ENCODE peak calls at places on chromosomes 1 and 21, in seven cellular contexts. One of them, this sample, is unnamed.

GRCh38 chr1:19007491-19008441 is 51.3 kb upstream of the IFFO2 start:
- DNase-seq in H54: no peak
- DNase-seq in HCT116: no peak
- DNase-seq in tibial nerve: no peak
- DNase-seq in stomach: peak
- DNase-seq in adrenal gland: no peak
- DNase-seq in A549: peak
- DNase-seq in this sample: peak

GRCh38 chr21:37917612-37918011 is 1.4 kb upstream of the KCNJ6 start:
- DNase-seq in H54: no peak
- DNase-seq in adrenal gland: no peak
- DNase-seq in tibial nerve: no peak
- DNase-seq in HCT116: no peak
- DNase-seq in stomach: no peak
- DNase-seq in A549: no peak
- DNase-seq in this sample: no peak

GRCh38 chr1:229408458-229409037 is 25.3 kb downstream of the ACTA1 start:
- DNase-seq in A549: no peak
- DNase-seq in tibial nerve: no peak
- DNase-seq in H54: no peak
- DNase-seq in adrenal gland: peak
- DNase-seq in stomach: no peak
- DNase-seq in HCT116: no peak
- DNase-seq in this sample: no peak

GRCh38 chr1:5658340-5659316 is 333.6 kb downstream of the NPHP4 start:
- DNase-seq in HCT116: peak
- DNase-seq in stomach: no peak
- DNase-seq in A549: no peak
- DNase-seq in adrenal gland: no peak
- DNase-seq in tibial nerve: no peak
- DNase-seq in H54: no peak
- DNase-seq in this sample: no peak

GRCh38 chr1:219066098-219066497 is 107.6 kb upstream of the LYPLAL1 start:
- DNase-seq in H54: no peak
- DNase-seq in A549: no peak
- DNase-seq in HCT116: no peak
- DNase-seq in adrenal gland: no peak
- DNase-seq in stomach: no peak
- DNase-seq in tibial nerve: no peak
- DNase-seq in this sample: no peak

GRCh38 chr1:182278144-182279054 is 113.2 kb downstream of the GLUL start:
- DNase-seq in tibial nerve: no peak
- DNase-seq in adrenal gland: no peak
- DNase-seq in HCT116: no peak
- DNase-seq in A549: no peak
- DNase-seq in H54: no peak
- DNase-seq in stomach: no peak
- DNase-seq in this sample: no peak

GRCh38 chr1:231544943-231545592 is 16.6 kb downstream of the TSNAX start:
- DNase-seq in HCT116: no peak
- DNase-seq in tibial nerve: no peak
- DNase-seq in stomach: no peak
- DNase-seq in A549: no peak
- DNase-seq in H54: no peak
- DNase-seq in adrenal gland: no peak
- DNase-seq in this sample: no peak

GRCh38 chr1:55441474-55441873 is 226.3 kb upstream of the USP24 start:
- DNase-seq in stomach: no peak
- DNase-seq in H54: no peak
- DNase-seq in A549: no peak
- DNase-seq in HCT116: no peak
- DNase-seq in adrenal gland: no peak
- DNase-seq in tibial nerve: no peak
- DNase-seq in this sample: no peak

GRCh38 chr1:208007938-208008342 is 97.0 kb upstream of the CD34 start:
- DNase-seq in adrenal gland: no peak
- DNase-seq in tibial nerve: no peak
- DNase-seq in HCT116: no peak
- DNase-seq in stomach: no peak
- DNase-seq in H54: no peak
- DNase-seq in A549: no peak
- DNase-seq in this sample: no peak

GRCh38 chr21:31182231-31183129 is 144.2 kb upstream of the KRTAP19-8 start:
- DNase-seq in adrenal gland: no peak
- DNase-seq in H54: no peak
- DNase-seq in A549: no peak
- DNase-seq in stomach: no peak
- DNase-seq in tibial nerve: no peak
- DNase-seq in HCT116: no peak
- DNase-seq in this sample: no peak
- TF ChIP-seq POLR2A in adrenal gland: no peak
- TF ChIP-seq POLR2A in H54: no peak
- TF ChIP-seq POLR2A in A549: no peak
- TF ChIP-seq POLR2A in stomach: no peak
- TF ChIP-seq POLR2A in tibial nerve: no peak
- TF ChIP-seq POLR2A in HCT116: no peak
- TF ChIP-seq POLR2A in this sample: no peak

GRCh38 chr1:27029517-27029916 is 16.9 kb upstream of the TENT5B start:
- DNase-seq in stomach: no peak
- DNase-seq in adrenal gland: no peak
- DNase-seq in H54: no peak
- DNase-seq in HCT116: no peak
- DNase-seq in A549: no peak
- DNase-seq in tibial nerve: no peak
- DNase-seq in this sample: no peak

GRCh38 chr1:27033059-27033746 is 20.6 kb upstream of the TENT5B start:
- DNase-seq in tibial nerve: no peak
- DNase-seq in H54: no peak
- DNase-seq in adrenal gland: no peak
- DNase-seq in stomach: peak
- DNase-seq in A549: no peak
- DNase-seq in HCT116: no peak
- DNase-seq in this sample: no peak

GRCh38 chr1:27032119-27032461 is 19.4 kb upstream of the TENT5B start:
- DNase-seq in adrenal gland: no peak
- DNase-seq in tibial nerve: no peak
- DNase-seq in A549: no peak
- DNase-seq in stomach: no peak
- DNase-seq in HCT116: no peak
- DNase-seq in H54: no peak
- DNase-seq in this sample: no peak

GRCh38 chr1:27027575-27028250 is 15.1 kb upstream of the TENT5B start:
- DNase-seq in A549: no peak
- DNase-seq in adrenal gland: no peak
- DNase-seq in HCT116: no peak
- DNase-seq in stomach: no peak
- DNase-seq in tibial nerve: no peak
- DNase-seq in H54: no peak
- DNase-seq in this sample: no peak

DNA sequence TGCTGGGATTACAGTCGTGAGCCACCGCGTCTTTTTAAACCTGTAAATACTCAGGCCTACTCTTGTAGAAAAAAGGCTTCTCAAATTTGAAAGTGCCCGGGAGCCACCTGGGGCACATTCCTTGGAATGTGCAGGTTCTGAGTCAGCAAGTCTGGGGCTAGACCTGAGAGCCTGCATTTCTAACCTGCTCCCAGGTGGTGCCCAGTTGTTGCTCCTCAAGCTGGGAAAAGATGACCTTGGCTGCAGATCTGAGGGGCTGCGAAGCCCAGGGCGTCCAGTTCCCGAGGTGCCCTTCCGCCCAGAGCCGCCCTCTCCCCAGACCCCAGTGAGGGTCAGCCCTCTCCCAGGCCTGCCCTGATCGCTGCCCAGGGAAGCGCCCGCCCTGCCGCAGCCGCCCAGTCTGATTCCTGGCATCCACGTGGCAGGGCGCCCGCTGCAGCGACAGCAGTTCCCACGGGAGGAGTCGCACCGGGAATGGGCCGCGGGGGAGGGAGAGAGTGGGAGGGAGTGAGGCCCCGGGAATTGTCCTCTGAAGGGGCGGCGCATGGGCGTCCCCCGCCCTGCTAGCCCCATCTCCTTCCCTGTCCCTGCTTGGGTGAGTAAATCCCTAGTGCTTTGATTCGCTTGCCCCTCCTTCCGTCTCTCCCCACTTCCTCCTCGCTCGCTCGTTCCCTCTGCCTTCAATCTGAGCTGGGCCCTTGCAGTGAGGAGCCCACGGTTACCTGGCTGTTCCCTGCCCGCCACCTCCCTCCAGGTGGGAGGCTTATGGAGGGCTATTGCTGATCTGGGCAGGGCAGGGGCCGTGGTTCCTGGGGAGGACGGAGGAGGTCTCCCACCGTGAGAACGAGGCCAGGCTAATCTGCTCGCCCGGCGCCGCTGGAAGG is 18.8 kb upstream of the TENT5B start:
- DNase-seq in A549: no peak
- DNase-seq in HCT116: peak
- DNase-seq in H54: peak
- DNase-seq in adrenal gland: peak
- DNase-seq in stomach: peak
- DNase-seq in tibial nerve: no peak
- DNase-seq in this sample: no peak
- TF ChIP-seq POLR2A in A549: no peak
- TF ChIP-seq POLR2A in HCT116: no peak
- TF ChIP-seq POLR2A in H54: no peak
- TF ChIP-seq POLR2A in adrenal gland: no peak
- TF ChIP-seq POLR2A in stomach: no peak
- TF ChIP-seq POLR2A in tibial nerve: no peak
- TF ChIP-seq POLR2A in this sample: no peak

GRCh38 chr1:203288351-203288894 is 16.9 kb upstream of the BTG2 start:
- DNase-seq in stomach: no peak
- DNase-seq in tibial nerve: no peak
- DNase-seq in HCT116: no peak
- DNase-seq in A549: no peak
- DNase-seq in H54: no peak
- DNase-seq in adrenal gland: no peak
- DNase-seq in this sample: no peak

GRCh38 chr1:203289982-203290260 is 15.4 kb upstream of the BTG2 start:
- DNase-seq in H54: no peak
- DNase-seq in adrenal gland: no peak
- DNase-seq in A549: no peak
- DNase-seq in HCT116: no peak
- DNase-seq in tibial nerve: no peak
- DNase-seq in stomach: no peak
- DNase-seq in this sample: no peak

GRCh38 chr1:203291201-203292096 is 13.9 kb upstream of the BTG2 start:
- DNase-seq in stomach: peak
- DNase-seq in adrenal gland: no peak
- DNase-seq in A549: no peak
- DNase-seq in HCT116: no peak
- DNase-seq in tibial nerve: no peak
- DNase-seq in H54: no peak
- DNase-seq in this sample: no peak

GRCh38 chr1:203289281-203289981 is 15.9 kb upstream of the BTG2 start:
- DNase-seq in HCT116: no peak
- DNase-seq in tibial nerve: no peak
- DNase-seq in adrenal gland: no peak
- DNase-seq in stomach: peak
- DNase-seq in A549: no peak
- DNase-seq in H54: no peak
- DNase-seq in this sample: peak

DNA sequence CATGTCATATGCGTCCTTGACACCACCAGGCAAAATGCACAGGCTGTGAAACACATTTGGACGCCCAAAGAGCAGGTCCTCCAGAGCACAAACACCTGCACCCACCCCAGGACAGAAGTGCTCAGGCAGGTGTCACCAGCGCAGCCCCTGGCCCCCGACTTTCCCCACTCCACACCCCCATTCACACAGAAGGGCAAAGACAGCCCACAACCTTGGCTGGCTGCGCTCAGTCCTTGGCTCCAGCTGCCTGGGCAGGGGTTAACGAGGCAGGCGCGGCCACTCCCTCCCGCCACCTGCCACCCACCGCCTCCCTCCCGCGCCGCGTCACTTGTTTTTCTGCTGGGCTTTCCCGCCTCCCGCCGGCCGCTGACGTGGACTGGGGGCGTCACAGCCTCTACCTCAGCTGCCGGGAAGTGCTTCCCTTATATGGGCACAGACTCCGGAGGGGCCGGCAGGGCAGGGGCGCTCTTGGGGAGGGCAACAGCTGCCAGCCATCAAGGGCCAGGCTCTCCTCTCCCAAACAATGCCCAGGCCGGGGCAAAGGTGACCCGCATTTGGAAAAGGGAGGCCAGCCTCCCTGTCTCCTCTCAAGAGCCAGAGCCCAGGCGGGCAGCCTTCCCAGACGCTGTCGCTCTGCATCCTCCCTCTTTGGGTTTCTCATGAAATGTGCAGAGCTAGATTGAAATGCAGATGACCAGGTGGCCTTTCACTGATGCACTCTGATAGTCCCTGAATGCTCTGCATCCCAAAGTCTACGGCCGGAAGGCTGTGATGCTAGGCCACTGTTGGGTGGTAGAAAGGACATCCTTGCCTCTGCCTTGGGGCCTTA is 14.8 kb upstream of the BTG2 start:
- DNase-seq in HCT116: no peak
- DNase-seq in H54: no peak
- DNase-seq in A549: no peak
- DNase-seq in adrenal gland: peak
- DNase-seq in tibial nerve: peak
- DNase-seq in stomach: peak
- DNase-seq in this sample: peak
- TF ChIP-seq POLR2A in HCT116: no peak
- TF ChIP-seq POLR2A in H54: no peak
- TF ChIP-seq POLR2A in A549: no peak
- TF ChIP-seq POLR2A in adrenal gland: peak
- TF ChIP-seq POLR2A in tibial nerve: peak
- TF ChIP-seq POLR2A in stomach: peak
- TF ChIP-seq POLR2A in this sample: peak

DNA sequence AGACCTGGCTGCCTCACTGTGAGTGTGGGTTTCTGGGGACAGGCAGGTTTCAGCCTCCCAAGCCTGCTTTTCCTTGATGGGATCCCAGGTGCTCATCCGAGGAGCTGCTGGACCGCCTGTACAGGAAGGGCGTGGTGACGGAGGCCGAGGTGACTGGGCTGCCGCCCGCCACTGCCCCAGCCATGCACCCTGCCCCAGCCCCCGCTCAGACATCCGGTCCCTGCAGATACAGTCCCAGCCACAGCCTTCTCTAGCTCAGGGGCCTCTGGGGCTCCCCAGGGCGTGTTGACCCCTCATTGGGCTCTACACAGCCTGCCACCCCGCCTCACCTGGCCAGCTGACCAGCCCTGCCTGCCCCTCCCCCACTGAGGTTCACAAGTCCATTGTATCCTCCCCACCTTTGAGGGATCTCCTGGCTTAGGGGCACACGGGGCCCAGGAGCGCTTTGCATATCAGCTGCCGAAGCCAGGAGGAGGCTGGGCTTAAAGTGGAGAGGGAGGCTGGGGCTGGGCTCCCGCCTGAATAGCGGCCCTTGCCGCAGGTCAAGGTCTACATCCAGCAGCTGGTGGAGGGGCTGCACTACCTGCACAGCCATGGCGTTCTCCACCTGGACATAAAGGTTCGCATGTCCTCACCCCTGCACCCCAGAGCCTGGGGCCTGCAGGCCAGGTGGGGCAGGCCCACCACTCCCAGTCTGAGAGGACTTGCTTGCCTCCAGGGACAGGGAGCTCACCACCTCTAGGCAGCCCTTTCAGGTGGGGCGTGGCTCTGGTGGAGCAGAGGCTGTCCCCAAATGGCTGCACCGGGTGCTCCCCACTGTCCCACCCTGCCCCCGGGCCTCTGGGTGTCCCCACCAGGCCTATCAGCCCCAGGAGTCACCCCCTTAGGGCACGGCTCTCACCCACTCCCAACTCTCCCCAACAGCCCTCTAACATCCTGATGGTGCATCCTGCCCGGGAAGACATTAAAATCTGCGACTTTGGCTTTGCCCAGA is 38.5 kb downstream of the TRIM11 start:
- DNase-seq in A549: no peak
- DNase-seq in H54: no peak
- DNase-seq in HCT116: no peak
- DNase-seq in adrenal gland: peak
- DNase-seq in tibial nerve: no peak
- DNase-seq in stomach: no peak
- DNase-seq in this sample: peak
- TF ChIP-seq POLR2A in A549: no peak
- TF ChIP-seq POLR2A in H54: no peak
- TF ChIP-seq POLR2A in HCT116: no peak
- TF ChIP-seq POLR2A in adrenal gland: no peak
- TF ChIP-seq POLR2A in tibial nerve: no peak
- TF ChIP-seq POLR2A in stomach: no peak
- TF ChIP-seq POLR2A in this sample: no peak

This sample was measured in erythroblast.